ENCODE peak calls at places on chromosomes 16 and 17, in four cellular contexts. Z is GM12865, I is RPMI8226, W is GM03348. Q is an unnamed sample.

GRCh38 chr17:65485388-65486299 is 75.8 kb downstream of the AXIN2 start:
- DNase-seq in Z (no peak), I (no peak), W (peak), Q (no peak)

GRCh38 chr17:61124562-61124961 is 275.1 kb upstream of the TBX2 start:
- DNase-seq in Z (no peak), I (no peak), W (no peak), Q (no peak)

GRCh38 chr16:2008009-2008526 is 1.6 kb downstream of the ZNF598 start:
- DNase-seq in Z (peak), I (peak), W (peak), Q (no peak)

GRCh38 chr17:78134899-78135385 is 4.4 kb downstream of the TMC8 start:
- DNase-seq in Z (no peak), I (no peak), W (no peak), Q (no peak)

GRCh38 chr17:614637-615546 is 99.7 kb downstream of the VPS53 start:
- DNase-seq in Z (no peak), I (no peak), W (peak), Q (peak)

GRCh38 chr17:74742153-74742515 is 5.1 kb downstream of the RAB37 start:
- DNase-seq in Z (peak), I (peak), W (no peak), Q (no peak)

GRCh38 chr17:57892820-57893595 is 43.2 kb upstream of the MRPS23 start:
- DNase-seq in Z (no peak), I (no peak), W (peak), Q (peak)

GRCh38 chr17:53796642-53797041 is 26.1 kb upstream of the KIF2B start:
- DNase-seq in Z (no peak), I (no peak), W (no peak), Q (no peak)

GRCh38 chr17:14471052-14471451 is 170.2 kb downstream of the HS3ST3B1 start:
- DNase-seq in Z (no peak), I (no peak), W (peak), Q (peak)

GRCh38 chr17:8223356-8224063 is 13.1 kb upstream of the AURKB start:
- DNase-seq in Z (peak), I (peak), W (peak), Q (peak)

GRCh38 chr17:50129946-50130777 is at the start of gene SAMD14:
- DNase-seq in Z (peak), I (no peak), W (peak), Q (no peak)

GRCh38 chr16:50509521-50510341 is 38.5 kb upstream of the NKD1 start:
- DNase-seq in Z (peak), I (peak), W (peak), Q (peak)

GRCh38 chr16:27406729-27407128 is 4.8 kb downstream of the IL21R start:
- DNase-seq in Z (no peak), I (no peak), W (no peak), Q (no peak)

GRCh38 chr17:69500911-69501429 is 86.5 kb downstream of the MAP2K6 start:
- DNase-seq in Z (no peak), I (no peak), W (no peak), Q (no peak)

GRCh38 chr17:13001991-13002615 is 15.7 kb downstream of the ELAC2 start:
- DNase-seq in Z (no peak), I (no peak), W (no peak), Q (no peak)

GRCh38 chr17:38361700-38362465 is 10.2 kb downstream of the SOCS7 start:
- DNase-seq in Z (no peak), I (no peak), W (peak), Q (no peak)

GRCh38 chr17:60297729-60298293 is 94.1 kb downstream of the USP32 start:
- DNase-seq in Z (no peak), I (no peak), W (no peak), Q (no peak)

Q was measured in brain microvascular endothelial cell.